ENCODE peak calls at places on chromosome 19, in four cellular contexts. I is fibroblast of lung, O is endothelial cell of umbilical vein, P is ascending aorta. Q is an unnamed sample.

GRCh38 chr19:47435196-47435595 is 15.9 kb upstream of the MEIS3 start:
- DNase-seq in I (no peak), O (no peak), P (no peak), Q (no peak)

GRCh38 chr19:52648336-52648990 is 10.3 kb upstream of the ZNF83 start:
- DNase-seq in I (peak; percentile 30), O (no peak), P (no peak), Q (no peak)

GRCh38 chr19:48813123-48813911 is 2.5 kb upstream of the BCAT2 start:
- DNase-seq in I (no peak), O (no peak), P (no peak), Q (no peak)

GRCh38 chr19:5567360-5567970 is at the start of gene TINCR:
- DNase-seq in I (no peak), O (no peak), P (no peak), Q (no peak)

GRCh38 chr19:45514376-45515051 is 7.2 kb downstream of the VASP start:
- DNase-seq in I (no peak), O (no peak), P (no peak), Q (no peak)

GRCh38 chr19:35669974-35670373 is 3.7 kb downstream of the UPK1A start:
- DNase-seq in I (no peak), O (no peak), P (no peak), Q (no peak)

GRCh38 chr19:31841755-31842154 is 492.5 kb upstream of the TSHZ3 start:
- DNase-seq in I (no peak), O (no peak), P (no peak), Q (no peak)

GRCh38 chr19:17326595-17326966 is 8.1 kb downstream of the ANO8 start:
- DNase-seq in I (no peak), O (no peak), P (no peak), Q (no peak)

GRCh38 chr19:46271488-46272197 is 25.2 kb upstream of the HIF3A start:
- DNase-seq in I (no peak), O (peak; percentile 35), P (no peak), Q (no peak)

GRCh38 chr19:30602661-30603322 is 230.6 kb downstream of the ZNF536 start:
- DNase-seq in I (no peak), O (no peak), P (no peak), Q (no peak)

GRCh38 chr19:10876459-10877240 is 5.3 kb downstream of the CARM1 start:
- DNase-seq in I (no peak), O (no peak), P (peak; percentile 74), Q (peak; percentile 41)

GRCh38 chr19:3607398-3608078 is 863 bp upstream of the TBXA2R start:
- DNase-seq in I (no peak), O (peak; percentile 41), P (peak; percentile 82), Q (no peak)

GRCh38 chr19:7869910-7870511 is 4.2 kb downstream of the PRR36 start:
- DNase-seq in I (no peak), O (peak; percentile 33), P (no peak), Q (no peak)

GRCh38 chr19:49512970-49513745 is 697 bp downstream of the FCGRT start:
- DNase-seq in I (no peak), O (peak; percentile 44), P (no peak), Q (no peak)

GRCh38 chr19:11064831-11065303 is 24.4 kb upstream of the LDLR start:
- DNase-seq in I (peak; percentile 27), O (no peak), P (no peak), Q (no peak)

GRCh38 chr19:49057636-49058234 is at the start of gene CGB7:
- DNase-seq in I (peak; percentile 33), O (peak; percentile 54), P (peak; percentile 74), Q (peak; percentile 80)

GRCh38 chr19:44879309-44880065 is 11.6 kb upstream of the TOMM40 start:
- DNase-seq in I (no peak), O (no peak), P (no peak), Q (no peak)

GRCh38 chr19:35334064-35334753 is 5.2 kb downstream of the CD22 start:
- DNase-seq in I (no peak), O (no peak), P (no peak), Q (no peak)

GRCh38 chr19:51889934-51890333 is 2.2 kb upstream of the ZNF577 start:
- DNase-seq in I (no peak), O (no peak), P (no peak), Q (no peak)

GRCh38 chr19:34904846-34905527 is 21.7 kb upstream of the ZNF30 start:
- DNase-seq in I (no peak), O (no peak), P (no peak), Q (no peak)

DNA sequence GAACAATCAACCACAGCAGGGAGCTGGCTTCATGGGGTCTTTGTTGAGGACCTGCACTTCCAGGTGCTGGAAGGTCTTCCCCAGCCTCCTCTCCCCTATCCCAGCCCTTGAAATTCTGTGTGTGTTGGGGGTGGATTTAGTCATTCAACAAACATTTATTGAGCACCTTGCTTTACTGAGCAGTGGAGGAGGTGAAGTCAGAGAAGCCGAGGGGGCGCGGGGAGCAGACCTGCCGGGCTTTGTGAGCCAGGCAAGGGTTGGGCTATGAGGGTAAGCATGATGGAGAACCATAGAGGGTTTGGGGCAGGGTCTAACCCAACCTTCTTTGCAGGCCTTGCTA is 3.5 kb upstream of the C19orf85 start:
- DNase-seq in I (no peak), O (no peak), P (no peak), Q (no peak)
- TF ChIP-seq CTCF in I (no peak), O (no peak), P (peak; percentile 25), Q (no peak)

DNA sequence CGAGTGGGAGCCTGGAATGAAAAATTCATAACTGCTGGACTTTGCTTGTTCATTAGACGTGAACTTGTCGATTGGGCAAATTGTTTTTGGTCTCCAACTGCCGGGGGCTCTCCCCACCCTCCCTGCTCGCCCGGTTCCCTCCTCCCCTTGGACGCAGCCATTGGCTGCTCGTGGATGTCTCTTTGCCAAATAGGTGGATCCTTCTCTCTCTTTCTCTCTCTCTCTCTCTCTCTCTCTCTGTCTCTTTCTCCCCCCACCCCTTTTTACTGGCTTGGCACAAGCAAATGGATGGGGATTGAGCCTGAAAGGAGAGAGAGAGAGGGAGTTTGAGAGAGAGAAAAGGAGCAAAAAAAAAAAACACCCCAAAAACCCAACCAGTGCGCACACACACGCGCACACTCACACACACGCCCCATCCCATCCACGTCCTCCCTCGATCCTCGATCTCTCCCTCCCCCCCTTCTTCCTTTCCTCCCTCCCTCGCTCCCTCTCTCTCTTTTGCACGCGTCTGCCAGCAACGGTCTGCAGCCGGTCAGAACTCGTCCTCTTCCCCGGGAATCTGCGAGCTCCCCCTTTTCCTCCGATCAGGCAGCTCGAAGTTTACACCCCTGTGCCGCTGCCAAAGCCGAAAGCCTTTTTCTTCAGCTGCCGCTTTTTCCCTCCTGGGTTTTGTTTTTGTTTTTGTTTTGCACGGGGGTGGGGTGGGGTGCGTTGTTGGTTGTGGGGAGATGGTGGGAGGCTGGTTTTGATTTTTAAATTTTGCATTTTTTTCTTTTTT is 27.8 kb downstream of the NFIX start:
- DNase-seq in I (peak; percentile 98), O (peak; percentile 80), P (peak; percentile 93), Q (peak; percentile 90)
- H3K9me3 ChIP-seq in I (no peaks in the 10 kb centered on the region), O (no peaks in the 10 kb centered on the region), P (no peaks in the 10 kb centered on the region), Q (no peaks in the 10 kb centered on the region)

GRCh38 chr19:1511989-1512338 is 855 bp downstream of the ADAMTSL5 start:
- DNase-seq in I (no peak), O (no peak), P (no peak), Q (no peak)

GRCh38 chr19:1514295-1514661 is 1.5 kb upstream of the ADAMTSL5 start:
- DNase-seq in I (no peak), O (no peak), P (no peak), Q (no peak)

GRCh38 chr19:1511318-1511988 is 1.4 kb downstream of the ADAMTSL5 start:
- DNase-seq in I (no peak), O (no peak), P (no peak), Q (no peak)

GRCh38 chr19:1513492-1514294 is 874 bp upstream of the ADAMTSL5 start:
- DNase-seq in I (peak; percentile 42), O (no peak), P (no peak), Q (no peak)

GRCh38 chr19:1512671-1513491 is at the start of gene ADAMTSL5:
- DNase-seq in I (peak; percentile 50), O (no peak), P (no peak), Q (no peak)
- TF ChIP-seq CTCF in I (no peak), O (no peak), P (no peak), Q (no peak)

DNA sequence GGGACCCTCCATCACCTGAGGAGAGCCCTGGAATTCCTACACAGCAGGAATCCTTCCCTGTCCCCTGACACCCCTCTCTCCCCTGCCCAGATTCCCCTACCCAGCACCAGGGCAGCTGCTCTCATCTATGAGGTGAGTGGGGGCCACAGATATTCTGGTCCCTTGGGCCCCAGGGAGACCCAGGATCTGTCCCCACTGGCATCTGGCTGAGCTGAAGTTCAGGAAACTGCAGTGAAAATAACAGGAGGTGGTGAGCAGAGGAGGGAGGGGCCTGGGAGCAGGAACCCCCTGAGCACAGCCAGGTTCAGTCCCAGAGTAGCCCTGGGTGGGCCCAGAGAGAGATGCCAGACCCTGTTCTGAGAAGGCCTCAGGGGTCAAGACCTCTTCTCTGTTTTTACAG is 10.1 kb downstream of the CEACAM21 start:
- DNase-seq in I (no peak), O (no peak), P (no peak), Q (no peak)
- H3K9me3 ChIP-seq in I (no peaks in the 10 kb centered on the region), O (no peaks in the 10 kb centered on the region), P (no peaks in the 10 kb centered on the region), Q (peaks cover 5% of the 10 kb centered on the region)

GRCh38 chr19:13526552-13526951 is 20.3 kb upstream of the CACNA1A start:
- DNase-seq in I (no peak), O (no peak), P (no peak), Q (no peak)
- TF ChIP-seq CTCF in I (no peak), O (peak; percentile 18), P (no peak), Q (no peak)